ENCODE peak calls at places on chromosomes 5 and 9, in ten cellular contexts. A is kidney, E is A549, B is GM10248, G is body of pancreas, K is adrenal gland, C is B cell, F is GM20000, H is WTC11, P is cardiac muscle cell. T is an unnamed sample.

GRCh38 chr5:57033503-57033902 is 81.6 kb upstream of the MIER3 start:
- DNase-seq in B (no peak), C (no peak), A (no peak), P (no peak), H (no peak), G (no peak), K (no peak), F (no peak), E (no peak), T (no peak)

GRCh38 chr5:74075496-74075895 is 449.5 kb downstream of the ARHGEF28 start:
- DNase-seq in B (no peak), H (no peak), C (no peak), G (no peak), P (no peak), F (no peak), K (no peak), E (no peak), A (no peak), T (no peak)

GRCh38 chr5:4022056-4022670 is 426.5 kb downstream of the IRX1 start:
- DNase-seq in C (no peak), E (no peak), A (no peak), K (no peak), B (no peak), G (no peak), P (no peak), H (no peak), F (no peak), T (no peak)

GRCh38 chr5:160213537-160213936 is 15.8 kb upstream of the FABP6 start:
- DNase-seq in H (no peak), F (no peak), P (no peak), E (peak), A (no peak), K (peak), C (no peak), G (no peak), B (no peak), T (no peak)

GRCh38 chr5:50966986-50967385 is 300.5 kb downstream of the PARP8 start:
- DNase-seq in B (no peak), E (no peak), K (no peak), A (no peak), F (no peak), C (peak), P (no peak), H (no peak), G (no peak), T (no peak)

GRCh38 chr5:132410451-132411381 is 41.2 kb downstream of the SLC22A5 start:
- DNase-seq in K (peak), H (peak), E (peak), F (peak), A (peak), G (peak), C (peak), B (peak), P (peak), T (peak)

GRCh38 chr5:37496902-37497445 is 117.9 kb downstream of the WDR70 start:
- DNase-seq in K (no peak), C (no peak), F (no peak), P (no peak), H (no peak), B (no peak), G (no peak), E (no peak), A (no peak), T (no peak)

GRCh38 chr5:154418344-154418820 is 27.4 kb upstream of the SAP30L start:
- DNase-seq in G (peak), K (peak), F (no peak), C (no peak), H (no peak), B (no peak), P (no peak), A (no peak), E (no peak), T (no peak)

GRCh38 chr5:100406640-100407039 is 128.5 kb upstream of the FAM174A start:
- DNase-seq in P (no peak), G (no peak), B (no peak), H (no peak), F (no peak), A (no peak), E (no peak), K (no peak), C (no peak), T (no peak)

GRCh38 chr5:111675540-111675939 is 81.5 kb downstream of the NREP start:
- DNase-seq in G (no peak), A (no peak), B (no peak), K (no peak), C (no peak), P (no peak), H (no peak), F (no peak), E (no peak), T (no peak)

GRCh38 chr5:74942622-74943286 is 76.6 kb upstream of the FAM169A start:
- DNase-seq in A (no peak), E (no peak), H (no peak), P (no peak), F (no peak), B (no peak), C (no peak), G (no peak), K (no peak), T (no peak)

GRCh38 chr9:135215571-135216161 is 128.2 kb downstream of the OLFM1 start:
- DNase-seq in P (no peak), H (peak), E (no peak), F (no peak), C (no peak), B (no peak), K (no peak), A (peak), G (peak), T (no peak)

GRCh38 chr9:91680998-91681397 is 257.4 kb upstream of the NFIL3 start:
- DNase-seq in E (no peak), A (no peak), B (no peak), K (no peak), H (no peak), P (no peak), C (no peak), G (no peak), F (no peak), T (no peak)

GRCh38 chr5:158589939-158590338 is 509.8 kb downstream of the EBF1 start:
- DNase-seq in C (no peak), G (no peak), E (no peak), P (no peak), K (no peak), F (no peak), A (no peak), B (no peak), H (no peak), T (no peak)

GRCh38 chr5:158599132-158599531 is 500.6 kb downstream of the EBF1 start:
- DNase-seq in K (no peak), H (no peak), C (peak), B (no peak), P (no peak), A (no peak), G (no peak), E (no peak), F (peak), T (no peak)

GRCh38 chr5:158594595-158595242 is 505.0 kb downstream of the EBF1 start:
- DNase-seq in A (no peak), B (no peak), C (no peak), F (no peak), G (no peak), P (no peak), E (no peak), K (no peak), H (no peak), T (no peak)

GRCh38 chr5:158590936-158591863 is 508.5 kb downstream of the EBF1 start:
- DNase-seq in H (peak), C (no peak), F (no peak), P (peak), G (peak), E (no peak), B (no peak), A (no peak), K (peak), T (no peak)

GRCh38 chr5:158593925-158594324 is 505.8 kb downstream of the EBF1 start:
- DNase-seq in G (no peak), A (no peak), P (no peak), H (no peak), E (no peak), K (no peak), B (no peak), C (no peak), F (no peak), T (no peak)
- TF ChIP-seq CTCF in G (no peak), A (no peak), P (no peak), H (no peak), E (no peak), K (no peak), B (no peak), C (no peak), F (no peak), T (no peak)

GRCh38 chr9:37677435-37677834 is 26.7 kb downstream of the FRMPD1 start:
- DNase-seq in B (no peak), A (no peak), G (no peak), K (no peak), H (no peak), P (no peak), E (no peak), F (no peak), C (no peak), T (no peak)

GRCh38 chr9:37675661-37676060 is 24.9 kb downstream of the FRMPD1 start:
- DNase-seq in G (no peak), E (no peak), P (no peak), H (no peak), K (no peak), A (no peak), C (no peak), B (no peak), F (no peak), T (peak)

GRCh38 chr9:37676411-37676830 is 25.7 kb downstream of the FRMPD1 start:
- DNase-seq in A (no peak), P (no peak), H (no peak), C (no peak), E (no peak), G (no peak), B (no peak), F (no peak), K (no peak), T (no peak)

GRCh38 chr9:37679649-37680402 is 29.1 kb downstream of the FRMPD1 start:
- DNase-seq in G (no peak), P (no peak), A (no peak), H (no peak), B (no peak), F (no peak), C (no peak), E (no peak), K (no peak), T (no peak)

GRCh38 chr9:37678789-37679273 is 28.1 kb downstream of the FRMPD1 start:
- DNase-seq in F (no peak), E (peak), G (no peak), A (no peak), C (no peak), K (no peak), B (no peak), P (no peak), H (no peak), T (no peak)
- TF ChIP-seq CTCF in F (no peak), E (no peak), G (no peak), A (no peak), C (no peak), K (no peak), B (no peak), P (no peak), H (no peak), T (no peak)

DNA sequence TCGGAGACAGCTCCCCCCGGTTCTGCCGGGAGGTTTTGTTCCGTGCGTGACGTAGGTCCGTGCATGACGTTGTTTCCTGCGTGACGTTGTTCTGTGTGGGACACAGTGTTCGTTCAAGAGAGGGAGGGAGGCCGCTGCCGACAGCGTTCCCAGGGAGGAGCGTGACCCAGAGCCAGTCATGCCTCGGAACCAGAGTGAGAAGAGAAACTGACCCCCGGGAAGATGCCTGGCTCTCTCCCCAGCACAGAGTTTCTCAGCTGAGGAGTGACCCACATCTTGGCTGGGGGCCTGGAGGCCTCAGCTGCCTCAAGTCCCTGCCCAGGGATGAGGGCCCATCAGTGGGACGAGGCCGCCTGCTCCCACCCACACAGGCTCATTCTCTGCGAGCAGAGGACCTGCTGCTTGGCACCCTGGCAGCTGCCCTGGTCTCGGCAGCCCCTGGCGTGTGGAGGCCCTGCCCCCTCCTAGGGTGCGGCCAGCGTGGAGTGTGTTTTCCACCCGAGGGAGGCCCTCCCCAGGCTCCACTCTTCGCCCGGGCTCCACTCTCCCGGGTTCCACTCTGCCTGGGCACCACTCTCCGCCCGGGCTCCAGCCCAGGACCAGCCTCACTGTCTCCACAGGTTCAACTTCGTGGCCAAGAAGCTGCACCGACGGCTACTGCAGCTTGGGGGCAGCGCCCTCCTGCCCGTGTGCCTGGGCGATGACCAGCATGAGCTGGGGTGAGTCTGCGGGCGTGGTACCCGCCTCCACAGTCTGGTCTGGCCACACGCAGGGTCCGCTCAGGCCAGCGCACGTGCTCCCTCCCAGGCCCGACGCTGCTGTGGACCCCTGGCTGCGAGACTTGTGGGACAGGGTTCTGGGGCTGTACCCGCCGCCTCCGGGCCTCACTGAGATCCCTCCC is 7.9 kb downstream of the NDOR1 start:
- DNase-seq in B (no peak), A (no peak), K (no peak), E (no peak), P (no peak), H (no peak), C (no peak), F (no peak), G (no peak), T (no peak)
- TF ChIP-seq CTCF in B (peak), A (no peak), K (no peak), E (peak), P (no peak), H (no peak), C (no peak), F (no peak), G (no peak), T (no peak)

DNA sequence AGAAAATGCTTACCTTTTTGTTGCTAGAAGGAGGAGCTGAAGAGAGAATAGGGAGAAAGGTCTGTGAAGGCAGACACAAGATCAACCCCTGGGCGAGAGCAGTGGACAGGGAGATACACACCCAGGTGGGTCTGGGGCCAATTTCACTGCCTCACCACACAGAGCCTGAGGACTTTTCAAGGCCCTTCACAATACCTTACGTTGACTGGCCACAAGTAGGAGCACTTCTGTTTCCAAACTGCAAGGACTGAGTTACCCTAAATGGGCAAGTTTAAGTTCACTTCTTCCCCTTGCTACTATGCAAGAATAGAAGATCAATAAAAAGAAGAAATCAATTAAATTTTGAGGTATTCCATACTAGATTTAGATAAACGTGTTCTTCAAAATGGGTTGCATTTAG is 174.5 kb upstream of the SLC12A2 start:
- DNase-seq in B (peak), F (peak), P (peak), K (no peak), A (no peak), C (peak), G (peak), H (peak), E (peak), T (peak)
- TF ChIP-seq CTCF in B (peak), F (peak), P (peak), K (peak), A (peak), C (no peak), G (peak), H (peak), E (peak), T (peak)

DNA sequence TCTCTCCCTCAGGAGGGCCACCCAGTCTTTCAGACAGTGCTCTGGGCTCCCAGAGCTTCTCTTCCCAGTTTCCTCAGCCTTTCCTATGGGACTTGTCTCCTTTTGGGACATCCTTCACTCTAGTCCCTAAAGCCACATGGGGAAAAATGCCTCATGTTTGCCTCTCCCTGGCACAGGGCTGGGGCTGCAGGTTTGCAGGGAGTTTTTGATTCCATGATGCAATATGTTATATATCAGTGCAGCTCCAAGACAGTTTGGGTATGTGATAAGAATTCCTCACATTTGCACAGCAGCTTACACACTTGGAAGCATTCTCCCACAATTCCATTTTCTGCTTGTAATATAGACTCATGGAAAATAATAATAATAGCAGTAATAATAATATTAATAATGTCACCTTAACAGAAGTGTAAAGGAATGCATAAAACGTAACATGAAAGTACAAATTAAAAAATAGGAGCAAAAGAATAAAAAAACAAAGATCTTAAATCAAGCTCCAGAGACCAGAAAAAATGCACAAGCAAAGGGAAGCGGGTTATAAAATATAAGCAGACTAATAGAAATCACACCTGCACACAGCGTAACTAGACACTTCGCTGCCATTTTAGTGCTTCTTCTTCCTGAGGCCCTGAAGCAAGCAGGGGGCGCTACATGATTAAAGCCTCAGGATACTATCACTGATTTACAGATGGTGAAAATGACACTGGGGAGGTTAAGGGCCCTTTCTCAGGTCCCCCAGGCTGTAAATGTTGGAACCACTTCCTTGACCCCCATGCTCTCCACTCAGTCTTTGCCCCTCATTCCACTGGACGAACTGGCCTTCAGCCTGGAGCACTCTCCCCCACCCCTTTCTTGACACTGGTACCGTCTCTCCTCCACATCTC is 70.0 kb upstream of the IL17B start:
- DNase-seq in A (no peak), B (no peak), F (no peak), G (peak), P (peak), C (no peak), E (peak), K (peak), H (peak), T (peak)
- TF ChIP-seq CTCF in A (peak), B (peak), F (no peak), G (no peak), P (peak), C (no peak), E (peak), K (peak), H (no peak), T (peak)

DNA sequence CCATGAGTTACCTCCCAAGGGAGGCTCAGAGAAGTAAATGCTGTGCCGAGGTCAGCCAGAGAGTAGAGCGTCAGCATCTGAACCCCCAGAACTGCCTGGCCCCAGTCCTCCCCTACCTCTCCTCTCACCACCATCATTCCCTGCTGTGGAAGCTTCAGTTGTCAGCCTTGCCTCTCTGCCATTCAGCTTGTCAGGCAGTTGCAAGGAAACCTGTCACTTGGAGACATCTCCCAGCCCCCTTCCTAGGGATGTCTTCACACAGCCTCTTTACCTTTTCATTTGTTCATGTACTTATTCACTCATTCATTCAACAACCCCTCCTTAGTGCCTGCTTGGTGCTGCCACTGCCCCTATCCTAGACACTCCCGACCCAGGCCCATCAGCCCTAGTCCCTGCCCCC is 2.1 kb downstream of the RGS14 start:
- DNase-seq in B (no peak), F (no peak), E (no peak), G (no peak), H (no peak), K (no peak), C (no peak), A (no peak), P (no peak), T (no peak)
- TF ChIP-seq CTCF in B (no peak), F (no peak), E (no peak), G (no peak), H (no peak), K (no peak), C (no peak), A (no peak), P (no peak), T (no peak)

GRCh38 chr9:2116073-2116472 is 100.9 kb downstream of the SMARCA2 start:
- DNase-seq in H (peak), B (peak), F (no peak), P (no peak), G (no peak), E (peak), K (no peak), A (no peak), C (peak), T (no peak)
- TF ChIP-seq CTCF in H (peak), B (no peak), F (no peak), P (peak), G (no peak), E (peak), K (peak), A (peak), C (peak), T (no peak)

GRCh38 chr9:18017136-18017535 is 438.3 kb downstream of the SH3GL2 start:
- DNase-seq in G (no peak), P (no peak), B (no peak), C (no peak), H (no peak), A (no peak), F (no peak), K (no peak), E (no peak), T (no peak)
- TF ChIP-seq CTCF in G (no peak), P (no peak), B (no peak), C (no peak), H (no peak), A (no peak), F (no peak), K (no peak), E (no peak), T (no peak)

DNA sequence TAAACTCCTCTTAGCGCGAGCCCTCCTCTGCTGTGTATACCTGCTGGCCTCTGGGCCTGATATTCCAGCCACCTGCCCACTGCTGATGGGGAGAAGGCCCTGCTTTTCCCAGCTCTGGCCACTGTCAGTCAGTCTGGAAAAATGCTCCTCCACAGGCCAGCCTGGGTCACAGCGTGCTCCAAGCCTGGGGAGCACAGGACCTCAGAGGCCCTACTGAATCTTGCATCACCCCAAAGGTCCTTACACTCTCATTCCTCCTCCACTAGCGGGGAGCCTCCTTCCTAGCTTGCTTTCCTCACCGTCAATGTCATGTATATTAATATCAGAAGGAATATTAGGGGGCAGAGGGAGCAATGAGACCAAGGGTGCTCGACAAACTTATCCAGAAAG is 73.7 kb downstream of the SHB start:
- DNase-seq in K (no peak), A (no peak), F (no peak), G (no peak), C (no peak), E (no peak), H (no peak), P (no peak), B (no peak), T (no peak)
- TF ChIP-seq CTCF in K (no peak), A (no peak), F (no peak), G (no peak), C (no peak), E (no peak), H (no peak), P (no peak), B (no peak), T (no peak)